ENCODE peak calls at places on chromosomes 7 and 10, in seven cellular contexts. P is K562, E is breast epithelium, J is GM23338, T is spleen, G is stomach, B is endothelial cell of umbilical vein. H is an unnamed sample.
A peak's percentile ranks its signal among the peaks of the same experiment; 100 is the strongest.

GRCh38 chr7:149381245-149381644 is 79.6 kb downstream of the ZNF777 start:
- DNase-seq in J (no peak), T (no peak), E (no peak), B (no peak), P (no peak), G (no peak), H (no peak)

GRCh38 chr7:135281363-135281949 is 47.8 kb downstream of the STRA8 start:
- DNase-seq in P (peak; percentile 88), G (peak; percentile 79), E (peak; percentile 68), J (peak; percentile 94), B (peak; percentile 87), T (no peak), H (peak; percentile 79)

GRCh38 chr10:24969732-24970330 is 17.4 kb upstream of the PRTFDC1 start:
- DNase-seq in G (no peak), B (no peak), P (no peak), E (no peak), T (no peak), J (no peak), H (no peak)

GRCh38 chr7:136869991-136870798 is 1.7 kb downstream of the CHRM2 start:
- DNase-seq in E (no peak), P (no peak), T (peak; percentile 56), B (peak; percentile 12), J (peak; percentile 49), G (no peak), H (peak; percentile 72)

GRCh38 chr7:27520828-27521790 is 141.6 kb downstream of the HIBADH start:
- DNase-seq in J (no peak), T (no peak), G (peak; percentile 28), B (no peak), E (no peak), P (no peak), H (peak; percentile 13)

GRCh38 chr10:100562008-100562672 is 26.4 kb downstream of the HIF1AN start:
- DNase-seq in E (peak; percentile 64), T (peak; percentile 90), P (peak; percentile 72), B (peak; percentile 51), G (peak; percentile 74), J (peak; percentile 82), H (peak; percentile 93)

GRCh38 chr7:44463169-44463808 is 27.2 kb downstream of the NUDCD3 start:
- DNase-seq in B (no peak), E (no peak), J (peak; percentile 15), G (no peak), P (no peak), T (no peak), H (no peak)

GRCh38 chr7:54260868-54261475 is 281.2 kb upstream of the VSTM2A start:
- DNase-seq in J (no peak), E (no peak), B (peak; percentile 53), G (no peak), T (no peak), P (no peak), H (no peak)

GRCh38 chr10:107733731-107734130 is 569.2 kb upstream of the SORCS1 start:
- DNase-seq in P (no peak), E (no peak), T (no peak), J (no peak), B (no peak), G (no peak), H (no peak)

GRCh38 chr10:7311256-7312178 is 99.3 kb downstream of the SFMBT2 start:
- DNase-seq in J (no peak), P (no peak), B (no peak), T (no peak), E (no peak), G (no peak), H (no peak)

GRCh38 chr10:117237401-117237991 is 3.4 kb upstream of the SLC18A2 start:
- DNase-seq in J (no peak), T (no peak), E (no peak), P (no peak), G (no peak), B (no peak), H (peak; percentile 35)

GRCh38 chr7:74051193-74051592 is 23.2 kb downstream of the ELN start:
- DNase-seq in J (no peak), P (no peak), T (no peak), B (no peak), G (no peak), E (no peak), H (no peak)

GRCh38 chr10:22219308-22219707 is 1.5 kb upstream of the EBLN1 start:
- DNase-seq in J (no peak), P (peak; percentile 50), E (no peak), T (no peak), G (no peak), B (no peak), H (no peak)

GRCh38 chr7:24325708-24326107 is 41.7 kb downstream of the NPY start:
- DNase-seq in J (no peak), P (no peak), G (no peak), E (no peak), B (no peak), T (no peak), H (no peak)

GRCh38 chr7:81053623-81054022 is 134.8 kb upstream of the SEMA3C start:
- DNase-seq in B (no peak), P (no peak), T (no peak), J (no peak), G (no peak), E (no peak), H (no peak)

GRCh38 chr7:67771840-67772605 is 775.4 kb downstream of the TYW1 start:
- DNase-seq in J (no peak), P (no peak), B (no peak), G (no peak), E (no peak), T (no peak), H (no peak)

GRCh38 chr7:117281562-117281961 is 41.3 kb downstream of the WNT2 start:
- DNase-seq in P (peak; percentile 26), E (no peak), G (no peak), J (no peak), B (no peak), T (no peak), H (peak; percentile 28)

GRCh38 chr10:49288341-49289065 is 10.5 kb upstream of the C10orf71 start:
- DNase-seq in B (no peak), P (no peak), G (no peak), E (no peak), J (no peak), T (no peak), H (no peak)

GRCh38 chr7:70317356-70317755 is 719.1 kb downstream of the AUTS2 start:
- DNase-seq in G (no peak), P (no peak), J (no peak), E (no peak), B (no peak), T (no peak), H (peak; percentile 28)

GRCh38 chr10:125029584-125030242 is 87.8 kb downstream of the ZRANB1 start:
- DNase-seq in T (no peak), B (no peak), G (no peak), E (no peak), P (no peak), J (no peak), H (no peak)

GRCh38 chr10:101563007-101563406 is 25.1 kb downstream of the POLL start:
- DNase-seq in T (no peak), E (peak; percentile 17), G (no peak), P (no peak), B (peak; percentile 20), J (no peak), H (no peak)

GRCh38 chr7:50711271-50712175 is 71.2 kb downstream of the GRB10 start:
- DNase-seq in B (no peak), E (no peak), J (no peak), T (no peak), G (no peak), P (no peak), H (no peak)
- H3K4me1 ChIP-seq in B (no peaks in the 10 kb centered on the region), E (no peaks in the 10 kb centered on the region), J (peaks cover 32% of the 10 kb centered on the region), T (peaks cover 4% of the 10 kb centered on the region), G (peaks cover 6% of the 10 kb centered on the region), P (no peaks in the 10 kb centered on the region), H (peaks cover 25% of the 10 kb centered on the region)

DNA sequence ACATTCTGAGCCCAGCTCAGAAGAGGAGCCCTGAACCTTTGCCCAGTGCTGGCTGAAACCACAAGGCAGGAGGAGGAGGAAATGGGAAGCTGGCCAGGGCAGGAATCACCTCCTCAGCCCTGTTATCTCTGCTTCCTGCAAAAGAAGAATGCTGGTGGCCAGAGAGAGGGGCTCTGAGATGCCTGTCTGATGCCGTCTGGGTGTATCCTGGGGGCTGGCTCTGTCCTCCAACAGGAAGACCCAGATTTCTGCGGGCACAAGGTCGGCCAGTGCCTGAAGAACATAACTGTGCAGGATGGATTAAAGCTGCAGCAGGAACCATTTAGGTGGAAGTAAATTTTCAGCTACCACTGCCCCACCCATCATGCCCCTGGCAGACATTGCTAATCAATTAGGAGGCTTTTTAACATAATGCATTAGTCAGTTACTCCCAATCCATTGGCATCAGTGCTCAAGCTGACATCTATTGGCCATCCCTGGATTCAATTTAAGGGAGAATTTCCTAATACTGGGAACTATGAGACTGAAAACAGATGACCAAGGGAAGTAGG is 67.7 kb downstream of the COL13A1 start:
- DNase-seq in T (no peak), B (peak; percentile 46), G (peak; percentile 66), J (no peak), E (no peak), P (no peak), H (no peak)
- TF ChIP-seq POLR2AphosphoS5 in T (peak; percentile 23), B (peak; percentile 56), G (no peak), J (no peak), E (no peak), P (no peak), H (no peak)

GRCh38 chr10:86668297-86669165 is at the start of gene LDB3:
- DNase-seq in E (no peak), B (no peak), T (no peak), P (no peak), J (no peak), G (peak; percentile 33), H (no peak)
- H3K4me3 ChIP-seq in E (peak within 1 kb of the TSS; percentile 18), B (no peak within 1 kb of the TSS), T (no peak within 1 kb of the TSS), P (no peak within 1 kb of the TSS), J (no peak within 1 kb of the TSS), G (peak within 1 kb of the TSS; percentile 15), H (no peak within 1 kb of the TSS)

GRCh38 chr7:2523461-2523905 is 3.9 kb downstream of the LFNG start:
- DNase-seq in E (no peak), J (peak; percentile 77), B (no peak), P (no peak), T (peak; percentile 86), G (peak; percentile 76), H (peak; percentile 62)
- H3K4me1 ChIP-seq in E (peaks cover 30% of the 10 kb centered on the region), J (peaks cover 49% of the 10 kb centered on the region), B (peaks cover 47% of the 10 kb centered on the region), P (peaks cover 11% of the 10 kb centered on the region), T (peaks cover 70% of the 10 kb centered on the region), G (peaks cover 91% of the 10 kb centered on the region), H (peaks cover 98% of the 10 kb centered on the region)

GRCh38 chr10:454860-455259 is 234.6 kb downstream of the DIP2C start:
- DNase-seq in P (no peak), E (no peak), B (peak; percentile 67), J (no peak), G (peak; percentile 49), T (no peak), H (no peak)
- TF ChIP-seq POLR2AphosphoS5 in P (no peak), E (no peak), B (no peak), J (no peak), G (peak; percentile 83), T (no peak), H (no peak)

DNA sequence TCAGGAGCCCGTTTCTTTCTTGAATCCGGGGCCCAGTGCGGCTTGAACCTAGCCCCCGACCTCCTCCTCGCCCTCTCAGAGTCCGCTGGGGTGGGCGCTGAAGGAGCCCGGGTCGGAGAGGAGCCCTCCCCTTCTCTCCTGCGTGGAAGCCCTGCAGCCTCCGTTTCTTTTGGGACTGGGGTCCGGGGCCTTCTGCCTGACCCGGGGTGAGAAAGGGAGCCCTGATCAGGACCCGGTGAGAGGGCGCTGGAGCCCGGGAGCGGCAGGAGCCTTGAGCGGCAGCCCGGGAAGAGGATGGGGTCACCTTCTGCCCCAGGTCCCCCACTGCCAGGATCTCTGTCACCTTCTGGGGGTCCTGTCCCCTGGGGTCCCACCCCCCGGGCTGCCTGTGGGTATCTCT is 162.3 kb downstream of the ZNF33B start:
- DNase-seq in E (no peak), T (no peak), P (peak; percentile 9), J (no peak), B (no peak), G (no peak), H (no peak)
- H3K4me3 ChIP-seq in E (peak overlapping the region; percentile 20), T (peak overlapping the region; percentile 59), P (peak overlapping the region; percentile 37), J (peak overlapping the region; percentile 40), B (no peak overlapping the region), G (peak overlapping the region; percentile 22), H (peak overlapping the region; percentile 57)

GRCh38 chr10:52092390-52092789 is 221.7 kb upstream of the DKK1 start:
- DNase-seq in E (no peak), J (no peak), G (no peak), B (no peak), T (no peak), P (no peak), H (no peak)
- H3K4me1 ChIP-seq in E (no peaks in the 10 kb centered on the region), J (peaks cover 12% of the 10 kb centered on the region), G (no peaks in the 10 kb centered on the region), B (no peaks in the 10 kb centered on the region), T (no peaks in the 10 kb centered on the region), P (no peaks in the 10 kb centered on the region), H (no peaks in the 10 kb centered on the region)